ENCODE peak calls at places on chromosome 18, in five cellular contexts. T is hepatocyte, P is ovary, D is B cell, Z is dorsolateral prefrontal cortex. W is an unnamed sample.

GRCh38 chr18:32724071-32724696 is 48.6 kb downstream of the KLHL14 start:
- DNase-seq in T (no peak), P (no peak), Z (no peak), D (no peak), W (no peak)

GRCh38 chr18:2112435-2113045 is 458.8 kb downstream of the METTL4 start:
- DNase-seq in P (no peak), D (no peak), Z (no peak), T (no peak), W (no peak)

GRCh38 chr18:36640005-36640952 is 188.5 kb downstream of the TPGS2 start:
- DNase-seq in P (no peak), T (no peak), D (no peak), Z (no peak), W (no peak)

GRCh38 chr18:60485207-60485606 is 112.6 kb upstream of the MC4R start:
- DNase-seq in D (no peak), T (no peak), Z (no peak), P (no peak), W (no peak)

GRCh38 chr18:78994531-78994930 is 14.9 kb downstream of the SALL3 start:
- DNase-seq in P (no peak), D (no peak), T (no peak), Z (no peak), W (no peak)

GRCh38 chr18:22052405-22053105 is 116.8 kb upstream of the GATA6 start:
- DNase-seq in Z (no peak), P (no peak), T (peak; percentile 44), D (no peak), W (no peak)

GRCh38 chr18:24397131-24397693 is 412 bp downstream of the OSBPL1A start:
- DNase-seq in D (no peak), P (no peak), T (peak; percentile 65), Z (peak; percentile 81), W (peak; percentile 85)

GRCh38 chr18:36706313-36706881 is 122.4 kb downstream of the TPGS2 start:
- DNase-seq in D (no peak), T (no peak), Z (no peak), P (no peak), W (no peak)

GRCh38 chr18:49178736-49179135 is 228.0 kb upstream of the SMAD7 start:
- DNase-seq in P (no peak), T (peak; percentile 52), Z (no peak), D (no peak), W (no peak)

GRCh38 chr18:41645600-41646360 is 309.3 kb upstream of the PIK3C3 start:
- DNase-seq in P (no peak), Z (no peak), D (no peak), T (peak; percentile 10), W (no peak)

GRCh38 chr18:25350561-25351201 is 1.3 kb downstream of the ZNF521 start:
- DNase-seq in T (peak; percentile 70), D (peak; percentile 74), P (peak; percentile 81), Z (peak; percentile 34), W (peak; percentile 35)

GRCh38 chr18:36532394-36532793 is 234.9 kb downstream of the FHOD3 start:
- DNase-seq in P (no peak), T (no peak), Z (no peak), D (no peak), W (no peak)

GRCh38 chr18:74412106-74412880 is 44.8 kb downstream of the DIPK1C start:
- DNase-seq in D (no peak), Z (peak; percentile 86), P (no peak), T (no peak), W (no peak)

GRCh38 chr18:44781890-44782289 is 101.2 kb downstream of the SETBP1 start:
- DNase-seq in Z (no peak), T (peak; percentile 28), D (no peak), P (no peak), W (no peak)

GRCh38 chr18:32422185-32422584 is 48.5 kb downstream of the GAREM1 start:
- DNase-seq in D (no peak), Z (no peak), T (no peak), P (no peak), W (no peak)

GRCh38 chr18:36075862-36076587 is 8.7 kb upstream of the RPRD1A start:
- DNase-seq in P (no peak), Z (no peak), T (peak; percentile 42), D (peak; percentile 23), W (no peak)

GRCh38 chr18:1663879-1664705 is 759.4 kb downstream of the ADCYAP1 start:
- DNase-seq in T (peak; percentile 76), D (no peak), Z (no peak), P (peak; percentile 10), W (peak; percentile 40)

GRCh38 chr18:44731866-44732555 is 51.3 kb downstream of the SETBP1 start:
- DNase-seq in T (no peak), P (no peak), D (no peak), Z (no peak), W (no peak)

GRCh38 chr18:12246849-12247808 is 7.0 kb upstream of the CIDEA start:
- DNase-seq in D (no peak), T (peak; percentile 56), Z (no peak), P (no peak), W (no peak)
- TF ChIP-seq CTCF in D (no peak), T (peak; percentile 42), Z (no peak), P (no peak), W (no peak)

GRCh38 chr18:69411199-69411598 is 10.5 kb downstream of the DOK6 start:
- DNase-seq in T (no peak), Z (no peak), D (no peak), P (no peak), W (no peak)
- TF ChIP-seq CTCF in T (no peak), Z (no peak), D (no peak), P (no peak), W (no peak)

DNA sequence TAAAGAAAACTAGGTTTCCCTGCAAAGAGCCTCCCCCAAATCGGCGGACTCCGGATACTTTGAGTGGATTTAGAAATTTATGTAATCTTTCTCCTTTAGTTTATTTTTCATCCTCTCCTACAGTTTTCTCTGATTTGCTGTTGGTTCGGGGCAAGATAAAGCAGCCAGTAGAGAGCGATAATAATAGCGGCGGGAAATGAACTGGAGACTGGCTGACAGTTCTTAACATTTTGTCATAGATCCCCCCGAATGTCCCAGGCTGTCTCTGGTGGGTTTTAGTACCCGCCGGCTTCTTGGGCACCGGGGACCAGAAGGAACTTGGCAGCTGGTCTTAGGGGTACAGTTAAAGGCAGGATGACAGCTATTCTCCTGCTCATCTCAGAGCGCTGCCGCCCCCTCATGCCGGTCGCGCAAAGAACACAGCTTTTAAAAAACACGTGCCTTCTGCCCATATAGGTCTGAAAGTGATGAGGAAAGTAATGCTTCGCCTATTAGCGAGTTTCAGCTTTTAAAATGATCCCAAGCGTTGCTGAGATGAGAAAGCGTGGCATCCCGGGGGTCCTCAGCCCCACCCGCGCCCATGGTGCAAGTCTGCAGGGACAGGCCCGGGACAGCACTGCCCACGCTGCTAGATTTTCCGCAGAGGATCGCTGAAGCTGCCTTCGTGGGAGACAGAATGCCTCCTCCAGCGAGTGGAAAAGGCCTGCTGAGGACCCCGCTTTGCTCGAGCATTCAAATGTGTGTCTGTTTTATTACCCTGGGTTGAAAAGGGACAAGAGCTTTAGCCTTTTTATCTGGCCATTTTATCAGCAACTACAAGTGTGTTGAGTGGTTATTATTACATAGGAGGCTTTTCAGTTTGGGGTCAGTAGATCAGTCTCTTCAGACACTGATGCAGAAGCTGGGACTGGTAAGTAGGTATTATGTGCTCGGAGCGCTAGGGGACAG is 3.8 kb downstream of the ONECUT2 start:
- DNase-seq in Z (no peak), D (no peak), T (no peak), P (no peak), W (no peak)
- TF ChIP-seq CTCF in Z (no peak), D (no peak), T (peak; percentile 35), P (no peak), W (no peak)

GRCh38 chr18:5546660-5547059 is 2.9 kb upstream of the EPB41L3 start:
- DNase-seq in D (no peak), P (no peak), T (peak; percentile 68), Z (peak; percentile 53), W (no peak)
- TF ChIP-seq CTCF in D (no peak), P (no peak), T (peak; percentile 64), Z (peak; percentile 38), W (no peak)

GRCh38 chr18:52902188-52902587 is 562.2 kb downstream of the DCC start:
- DNase-seq in P (no peak), D (no peak), Z (no peak), T (no peak), W (no peak)
- TF ChIP-seq CTCF in P (no peak), D (no peak), Z (no peak), T (no peak), W (no peak)

DNA sequence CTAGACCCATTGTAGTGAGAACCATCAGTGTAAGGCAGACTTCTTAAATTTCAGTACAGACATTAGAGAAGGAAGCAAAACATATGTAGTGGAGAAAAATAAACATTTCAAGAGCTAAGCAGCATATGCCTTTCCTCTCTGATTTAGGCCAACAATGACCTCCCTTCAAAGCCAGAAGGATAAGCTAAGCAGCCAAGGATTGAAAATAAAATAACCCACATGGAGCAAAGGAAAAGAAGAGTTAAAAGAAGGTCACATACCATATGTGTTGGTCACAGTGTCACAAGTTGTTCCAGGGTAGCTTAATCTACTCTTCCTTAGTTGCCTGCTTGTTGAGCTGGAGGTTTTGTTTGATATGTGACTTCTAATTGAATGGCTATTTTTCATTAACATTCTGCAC is 15.6 kb upstream of the LAMA1 start:
- DNase-seq in Z (no peak), T (no peak), D (no peak), P (no peak), W (no peak)
- TF ChIP-seq CTCF in Z (no peak), T (no peak), D (no peak), P (no peak), W (no peak)

W was measured in omental fat pad.